ENCODE peak calls at places on chromosomes 16 and 17, in five cellular contexts. One of them, this sample, is unnamed.

GRCh38 chr16:4514606-4515005 is 24.0 kb downstream of the CDIP1 start:
- DNase-seq in activated CD4-positive, alpha-beta T cell treated with anti-CD3 and anti-CD28 coated beads, Interleukin-2, amount 50 U/mL, for 4 hours: no peak
- DNase-seq in GM13976: no peak
- DNase-seq in astrocyte of the spinal cord: no peak
- DNase-seq in HS-5: no peak
- DNase-seq in this sample: no peak

GRCh38 chr16:57810197-57811024 is 8.1 kb upstream of the KIFC3 start:
- DNase-seq in activated CD4-positive, alpha-beta T cell treated with anti-CD3 and anti-CD28 coated beads, Interleukin-2, amount 50 U/mL, for 4 hours: peak; percentile 73
- DNase-seq in GM13976: peak; percentile 90
- DNase-seq in astrocyte of the spinal cord: peak; percentile 67
- DNase-seq in HS-5: peak; percentile 71
- DNase-seq in this sample: peak; percentile 85

GRCh38 chr17:7266784-7267183 is 4.5 kb upstream of the CLDN7 start:
- DNase-seq in activated CD4-positive, alpha-beta T cell treated with anti-CD3 and anti-CD28 coated beads, Interleukin-2, amount 50 U/mL, for 4 hours: no peak
- DNase-seq in GM13976: no peak
- DNase-seq in astrocyte of the spinal cord: no peak
- DNase-seq in HS-5: no peak
- DNase-seq in this sample: no peak

GRCh38 chr17:34375598-34375997 is 12.6 kb upstream of the CCL1 start:
- DNase-seq in activated CD4-positive, alpha-beta T cell treated with anti-CD3 and anti-CD28 coated beads, Interleukin-2, amount 50 U/mL, for 4 hours: no peak
- DNase-seq in GM13976: no peak
- DNase-seq in astrocyte of the spinal cord: no peak
- DNase-seq in HS-5: no peak
- DNase-seq in this sample: no peak

GRCh38 chr16:82361885-82362284 is 191.9 kb upstream of the MPHOSPH6 start:
- DNase-seq in activated CD4-positive, alpha-beta T cell treated with anti-CD3 and anti-CD28 coated beads, Interleukin-2, amount 50 U/mL, for 4 hours: no peak
- DNase-seq in GM13976: no peak
- DNase-seq in astrocyte of the spinal cord: no peak
- DNase-seq in HS-5: no peak
- DNase-seq in this sample: no peak

GRCh38 chr17:42179911-42180410 is 981 bp downstream of the KCNH4 start:
- DNase-seq in activated CD4-positive, alpha-beta T cell treated with anti-CD3 and anti-CD28 coated beads, Interleukin-2, amount 50 U/mL, for 4 hours: no peak
- DNase-seq in GM13976: peak; percentile 70
- DNase-seq in astrocyte of the spinal cord: peak; percentile 16
- DNase-seq in HS-5: no peak
- DNase-seq in this sample: peak; percentile 68

GRCh38 chr17:81648013-81648706 is 8.2 kb downstream of the PDE6G start:
- DNase-seq in activated CD4-positive, alpha-beta T cell treated with anti-CD3 and anti-CD28 coated beads, Interleukin-2, amount 50 U/mL, for 4 hours: no peak
- DNase-seq in GM13976: no peak
- DNase-seq in astrocyte of the spinal cord: no peak
- DNase-seq in HS-5: no peak
- DNase-seq in this sample: no peak

GRCh38 chr16:66973716-66974115 is 12.7 kb downstream of the CES3 start:
- DNase-seq in activated CD4-positive, alpha-beta T cell treated with anti-CD3 and anti-CD28 coated beads, Interleukin-2, amount 50 U/mL, for 4 hours: no peak
- DNase-seq in GM13976: no peak
- DNase-seq in astrocyte of the spinal cord: no peak
- DNase-seq in HS-5: no peak
- DNase-seq in this sample: no peak

GRCh38 chr16:23694707-23695373 is 16.2 kb downstream of the PLK1 start:
- DNase-seq in activated CD4-positive, alpha-beta T cell treated with anti-CD3 and anti-CD28 coated beads, Interleukin-2, amount 50 U/mL, for 4 hours: no peak
- DNase-seq in GM13976: peak; percentile 58
- DNase-seq in astrocyte of the spinal cord: peak; percentile 52
- DNase-seq in HS-5: no peak
- DNase-seq in this sample: peak; percentile 39

GRCh38 chr17:58533616-58534188 is 19.3 kb upstream of the MTMR4 start:
- DNase-seq in activated CD4-positive, alpha-beta T cell treated with anti-CD3 and anti-CD28 coated beads, Interleukin-2, amount 50 U/mL, for 4 hours: no peak
- DNase-seq in GM13976: no peak
- DNase-seq in astrocyte of the spinal cord: no peak
- DNase-seq in HS-5: no peak
- DNase-seq in this sample: no peak

GRCh38 chr17:16943541-16944333 is 28.2 kb downstream of the TNFRSF13B start:
- DNase-seq in activated CD4-positive, alpha-beta T cell treated with anti-CD3 and anti-CD28 coated beads, Interleukin-2, amount 50 U/mL, for 4 hours: no peak
- DNase-seq in GM13976: no peak
- DNase-seq in astrocyte of the spinal cord: no peak
- DNase-seq in HS-5: no peak
- DNase-seq in this sample: peak; percentile 6

GRCh38 chr17:45942284-45942683 is 47.9 kb downstream of the MAPT start:
- DNase-seq in activated CD4-positive, alpha-beta T cell treated with anti-CD3 and anti-CD28 coated beads, Interleukin-2, amount 50 U/mL, for 4 hours: no peak
- DNase-seq in GM13976: no peak
- DNase-seq in astrocyte of the spinal cord: no peak
- DNase-seq in HS-5: no peak
- DNase-seq in this sample: peak; percentile 22

GRCh38 chr16:47018223-47018891 is 44.9 kb upstream of the DNAJA2 start:
- DNase-seq in activated CD4-positive, alpha-beta T cell treated with anti-CD3 and anti-CD28 coated beads, Interleukin-2, amount 50 U/mL, for 4 hours: peak; percentile 15
- DNase-seq in GM13976: peak; percentile 87
- DNase-seq in astrocyte of the spinal cord: peak; percentile 5
- DNase-seq in HS-5: no peak
- DNase-seq in this sample: peak; percentile 49

GRCh38 chr17:55348749-55349354 is 72.8 kb downstream of the MMD start:
- DNase-seq in activated CD4-positive, alpha-beta T cell treated with anti-CD3 and anti-CD28 coated beads, Interleukin-2, amount 50 U/mL, for 4 hours: peak; percentile 13
- DNase-seq in GM13976: peak; percentile 41
- DNase-seq in astrocyte of the spinal cord: peak; percentile 60
- DNase-seq in HS-5: no peak
- DNase-seq in this sample: peak; percentile 69

GRCh38 chr16:86783626-86784266 is 205.4 kb downstream of the FOXL1 start:
- DNase-seq in activated CD4-positive, alpha-beta T cell treated with anti-CD3 and anti-CD28 coated beads, Interleukin-2, amount 50 U/mL, for 4 hours: no peak
- DNase-seq in GM13976: no peak
- DNase-seq in astrocyte of the spinal cord: peak; percentile 60
- DNase-seq in HS-5: no peak
- DNase-seq in this sample: no peak